ENCODE peak calls at places on chromosome 18, in six cellular contexts. I is fibroblast of lung, X is astrocyte, V is K562, F is hepatocyte, U is PC-3. P is an unnamed sample.

GRCh38 chr18:49628119-49628518 is 66.3 kb downstream of the LIPG start:
- DNase-seq in I (no peak), X (no peak), V (no peak), F (no peak), U (peak; percentile 57), P (peak; percentile 37)

GRCh38 chr18:70322928-70323327 is 34.1 kb downstream of the SOCS6 start:
- DNase-seq in I (peak; percentile 74), X (peak; percentile 75), V (no peak), F (peak; percentile 26), U (peak; percentile 31), P (no peak)

GRCh38 chr18:58572181-58572580 is 56.7 kb downstream of the ALPK2 start:
- DNase-seq in I (peak; percentile 100), X (peak; percentile 98), V (no peak), F (peak; percentile 53), U (peak; percentile 99), P (peak; percentile 40)

GRCh38 chr18:62386616-62387015 is 61.5 kb downstream of the TNFRSF11A start:
- DNase-seq in I (no peak), X (no peak), V (no peak), F (no peak), U (no peak), P (no peak)

GRCh38 chr18:43935051-43935412 is 657.7 kb upstream of the SYT4 start:
- DNase-seq in I (peak; percentile 98), X (peak; percentile 64), V (no peak), F (peak; percentile 56), U (no peak), P (no peak)

GRCh38 chr18:55982992-55983391 is 395.0 kb upstream of the TCF4 start:
- DNase-seq in I (no peak), X (peak; percentile 40), V (peak; percentile 45), F (no peak), U (peak; percentile 12), P (no peak)

GRCh38 chr18:46641917-46642316 is 15.1 kb downstream of the LOXHD1 start:
- DNase-seq in I (no peak), X (no peak), V (no peak), F (no peak), U (no peak), P (no peak)

GRCh38 chr18:71068338-71068737 is 779.5 kb downstream of the SOCS6 start:
- DNase-seq in I (no peak), X (no peak), V (no peak), F (no peak), U (no peak), P (no peak)

GRCh38 chr18:39602112-39602511 is 2036.5 kb upstream of the CELF4 start:
- DNase-seq in I (no peak), X (no peak), V (no peak), F (no peak), U (no peak), P (no peak)

GRCh38 chr18:55384551-55385275 is 203.3 kb downstream of the TCF4 start:
- DNase-seq in I (peak; percentile 62), X (peak; percentile 23), V (peak; percentile 34), F (no peak), U (peak; percentile 59), P (no peak)

GRCh38 chr18:74478876-74479275 is 17.3 kb upstream of the CNDP2 start:
- DNase-seq in I (no peak), X (no peak), V (no peak), F (no peak), U (no peak), P (no peak)

GRCh38 chr18:50327983-50328382 is 40.5 kb upstream of the CXXC1 start:
- DNase-seq in I (no peak), X (no peak), V (no peak), F (no peak), U (no peak), P (no peak)

GRCh38 chr18:12766986-12767433 is 64.2 kb downstream of the PSMG2 start:
- DNase-seq in I (no peak), X (no peak), V (peak; percentile 72), F (peak; percentile 50), U (no peak), P (no peak)

GRCh38 chr18:56315363-56315762 is 323.0 kb downstream of the TXNL1 start:
- DNase-seq in I (no peak), X (peak; percentile 55), V (no peak), F (no peak), U (peak; percentile 53), P (no peak)

GRCh38 chr18:63218472-63218871 is 101.1 kb downstream of the BCL2 start:
- DNase-seq in I (no peak), X (no peak), V (no peak), F (peak; percentile 24), U (no peak), P (no peak)

GRCh38 chr18:13893418-13893760 is 21.9 kb downstream of the MC2R start:
- DNase-seq in I (no peak), X (no peak), V (no peak), F (no peak), U (no peak), P (no peak)

GRCh38 chr18:79982736-79983135 is 5.6 kb downstream of the TXNL4A start:
- DNase-seq in I (peak; percentile 30), X (no peak), V (peak; percentile 32), F (no peak), U (no peak), P (no peak)

GRCh38 chr18:63511285-63511684 is 30.9 kb upstream of the SERPINB12 start:
- DNase-seq in I (peak; percentile 54), X (peak; percentile 26), V (no peak), F (peak; percentile 55), U (peak; percentile 87), P (peak; percentile 43)

GRCh38 chr18:24536326-24536725 is 75.9 kb downstream of the HRH4 start:
- DNase-seq in I (no peak), X (no peak), V (no peak), F (no peak), U (no peak), P (no peak)

GRCh38 chr18:1663879-1664705 is 759.4 kb downstream of the ADCYAP1 start:
- DNase-seq in I (no peak), X (peak; percentile 1), V (peak; percentile 53), F (peak; percentile 76), U (peak; percentile 69), P (peak; percentile 46)

GRCh38 chr18:65725421-65726050 is 25.3 kb upstream of the CDH7 start:
- DNase-seq in I (no peak), X (no peak), V (no peak), F (peak; percentile 66), U (peak; percentile 73), P (peak; percentile 21)

GRCh38 chr18:76994086-76994654 is 138.4 kb downstream of the MBP start:
- DNase-seq in I (no peak), X (no peak), V (no peak), F (peak; percentile 54), U (no peak), P (no peak)

GRCh38 chr18:76351961-76352581 is 143.0 kb downstream of the ZNF516 start:
- DNase-seq in I (peak; percentile 93), X (peak; percentile 52), V (no peak), F (peak; percentile 78), U (peak; percentile 29), P (peak; percentile 51)

GRCh38 chr18:38368886-38369285 is 803.3 kb upstream of the CELF4 start:
- DNase-seq in I (peak; percentile 11), X (no peak), V (no peak), F (no peak), U (peak; percentile 1), P (no peak)

DNA sequence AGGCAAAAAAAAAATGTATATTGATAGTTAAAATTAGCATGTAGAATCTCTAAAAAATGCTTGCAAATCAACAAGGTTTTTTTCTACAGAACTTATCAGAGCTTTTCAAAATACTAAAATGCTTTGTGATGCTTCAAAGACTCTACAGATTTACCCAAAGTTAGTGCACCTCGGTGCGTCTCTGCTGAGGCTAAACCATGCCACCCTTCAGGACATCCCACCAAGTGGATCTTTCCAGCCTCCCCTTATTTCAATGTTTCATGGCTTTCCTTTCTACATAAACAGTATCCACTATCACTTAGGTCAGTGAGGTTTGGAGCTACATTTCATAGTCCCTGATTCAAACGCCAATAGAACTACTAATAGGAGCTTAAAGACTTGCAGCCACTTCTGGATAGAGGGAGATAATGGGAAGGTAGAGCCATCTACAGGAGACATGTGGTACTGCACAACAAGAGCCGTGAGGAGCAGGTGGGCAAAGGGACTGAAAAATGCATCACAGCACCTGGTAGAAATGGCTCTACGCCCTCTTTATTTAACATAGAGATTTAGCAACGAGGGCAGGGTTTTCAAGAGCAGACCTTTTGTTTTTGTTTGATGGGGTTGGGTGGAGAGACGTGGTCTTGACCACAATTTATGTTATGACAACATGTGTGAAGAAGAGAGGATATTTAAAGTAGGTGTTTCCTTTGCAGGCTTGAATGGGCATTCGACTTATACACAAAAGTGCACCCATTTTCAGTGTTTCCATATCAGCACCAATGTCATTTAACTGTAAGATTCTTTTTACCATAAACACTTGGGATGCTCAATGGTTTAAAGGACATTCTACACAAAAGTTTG is 56.1 kb upstream of the SLC35G4 start:
- DNase-seq in I (peak; percentile 68), X (peak; percentile 29), V (peak; percentile 57), F (peak; percentile 65), U (peak; percentile 78), P (no peak)
- H2AFZ ChIP-seq in I (no peak overlapping the region), X (no peak overlapping the region), V (no peak overlapping the region), F (no peak overlapping the region), U (no peak overlapping the region), P (no peak overlapping the region)

DNA sequence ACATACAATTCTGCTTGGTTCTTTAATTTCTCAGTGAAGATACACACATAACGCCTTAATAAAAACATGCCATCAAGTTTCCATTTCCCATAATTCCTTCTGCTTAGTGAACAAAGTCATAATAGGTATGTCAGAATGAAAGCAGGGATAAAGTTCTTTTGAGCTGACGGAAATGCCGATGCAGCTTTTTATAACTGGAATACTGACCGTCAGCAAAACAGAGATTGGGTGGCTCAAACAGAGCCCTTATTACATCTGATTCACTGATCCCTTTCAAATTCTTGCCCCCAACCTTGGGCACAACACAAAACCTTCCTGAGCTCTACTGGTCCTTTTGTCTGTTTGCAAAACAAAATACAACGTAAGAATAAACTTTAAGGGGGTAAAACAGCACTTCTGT is 140.4 kb downstream of the CDH2 start:
- DNase-seq in I (no peak), X (peak; percentile 47), V (no peak), F (no peak), U (no peak), P (no peak)
- H3K4me3 ChIP-seq in I (no peak overlapping the region), X (no peak overlapping the region), V (no peak overlapping the region), F (no peak overlapping the region), U (no peak overlapping the region), P (no peak overlapping the region)

GRCh38 chr18:48613589-48613988 is 74.8 kb downstream of the CTIF start:
- DNase-seq in I (peak; percentile 29), X (no peak), V (no peak), F (no peak), U (no peak), P (no peak)
- H4K20me1 ChIP-seq in I (peaks cover 2% of the 10 kb centered on the region), X (peaks cover 95% of the 10 kb centered on the region), V (peaks cover 19% of the 10 kb centered on the region), F (peaks cover 46% of the 10 kb centered on the region), U (no peaks in the 10 kb centered on the region), P (peaks cover 3% of the 10 kb centered on the region)

DNA sequence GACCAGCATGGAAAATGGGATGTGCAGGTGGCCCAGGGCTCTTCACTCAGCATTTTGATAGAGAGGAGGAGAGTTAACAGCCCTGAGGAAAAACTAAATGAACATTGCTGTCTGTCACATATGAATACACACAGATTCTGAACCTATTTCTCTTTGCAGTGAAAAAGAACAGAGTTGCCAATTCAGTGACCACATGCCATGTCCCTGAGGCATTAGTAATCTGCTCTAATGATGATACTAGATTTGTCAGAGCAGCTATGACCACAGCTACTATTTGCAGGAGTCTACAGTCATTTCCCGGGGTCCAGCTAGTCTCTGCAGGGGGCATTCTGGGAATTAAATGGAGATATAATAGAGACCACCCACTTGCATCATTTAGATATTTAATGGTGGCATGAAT is 267.6 kb downstream of the TMX3 start:
- DNase-seq in I (no peak), X (peak; percentile 69), V (no peak), F (no peak), U (peak; percentile 68), P (no peak)
- H2AFZ ChIP-seq in I (no peak overlapping the region), X (no peak overlapping the region), V (no peak overlapping the region), F (no peak overlapping the region), U (no peak overlapping the region), P (no peak overlapping the region)

GRCh38 chr18:22197668-22198067 is 28.3 kb downstream of the GATA6 start:
- DNase-seq in I (no peak), X (peak; percentile 42), V (no peak), F (no peak), U (no peak), P (no peak)
- H3K4me3 ChIP-seq in I (no peak overlapping the region), X (no peak overlapping the region), V (no peak overlapping the region), F (no peak overlapping the region), U (no peak overlapping the region), P (no peak overlapping the region)

P was measured in PC-9.